ENCODE peak calls at places on chromosomes 3 and 15, in eight cellular contexts. I is sigmoid colon, L is fibroblast of mammary gland, Q is coronary artery, G is brain microvascular endothelial cell, T is breast epithelium, W is fibroblast of lung, U is NB4. O is an unnamed sample.
A peak's percentile ranks its signal among the peaks of the same experiment; 100 is the strongest.

GRCh38 chr15:37921527-37922385 is 12.7 kb upstream of the TMCO5A start:
- DNase-seq in I (no peak), L (peak; percentile 27), Q (no peak), G (peak; percentile 9), T (no peak), W (peak; percentile 30), U (no peak), O (no peak)

GRCh38 chr3:72586694-72587093 is 261.6 kb downstream of the SHQ1 start:
- DNase-seq in I (no peak), L (no peak), Q (no peak), G (no peak), T (no peak), W (no peak), U (no peak), O (no peak)

GRCh38 chr15:84079885-84080777 is 155.4 kb upstream of the GOLGA6L4 start:
- DNase-seq in I (peak; percentile 67), L (peak; percentile 5), Q (no peak), G (no peak), T (no peak), W (peak; percentile 36), U (no peak), O (peak; percentile 18)

GRCh38 chr3:10023587-10024310 is 2.5 kb upstream of the FANCD2 start:
- DNase-seq in I (no peak), L (peak; percentile 91), Q (no peak), G (peak; percentile 76), T (no peak), W (peak; percentile 91), U (peak; percentile 48), O (no peak)

GRCh38 chr15:91515188-91515754 is 338.2 kb upstream of the SLCO3A1 start:
- DNase-seq in I (peak; percentile 69), L (peak; percentile 91), Q (no peak), G (peak; percentile 72), T (no peak), W (peak; percentile 92), U (peak; percentile 66), O (no peak)

GRCh38 chr3:110984456-110985250 is 87.0 kb upstream of the NECTIN3 start:
- DNase-seq in I (no peak), L (no peak), Q (no peak), G (no peak), T (no peak), W (no peak), U (no peak), O (no peak)

GRCh38 chr3:54120657-54121403 is 1.5 kb upstream of the CACNA2D3 start:
- DNase-seq in I (peak; percentile 70), L (no peak), Q (no peak), G (no peak), T (no peak), W (peak; percentile 13), U (no peak), O (no peak)

GRCh38 chr15:27601239-27601942 is 497.7 kb downstream of the OCA2 start:
- DNase-seq in I (no peak), L (no peak), Q (no peak), G (no peak), T (peak; percentile 54), W (peak; percentile 41), U (no peak), O (no peak)

GRCh38 chr3:127135241-127136023 is 57.5 kb upstream of the PRR23E start:
- DNase-seq in I (no peak), L (peak; percentile 19), Q (peak; percentile 72), G (peak; percentile 22), T (no peak), W (peak; percentile 42), U (no peak), O (no peak)

GRCh38 chr3:169869484-169870304 is at the start of gene LRRC31:
- DNase-seq in I (no peak), L (no peak), Q (no peak), G (no peak), T (no peak), W (no peak), U (no peak), O (no peak)

GRCh38 chr3:155323063-155323666 is 29.7 kb upstream of the STRIT1 start:
- DNase-seq in I (no peak), L (peak; percentile 93), Q (no peak), G (peak; percentile 74), T (no peak), W (peak; percentile 62), U (peak; percentile 72), O (peak; percentile 13)

DNA sequence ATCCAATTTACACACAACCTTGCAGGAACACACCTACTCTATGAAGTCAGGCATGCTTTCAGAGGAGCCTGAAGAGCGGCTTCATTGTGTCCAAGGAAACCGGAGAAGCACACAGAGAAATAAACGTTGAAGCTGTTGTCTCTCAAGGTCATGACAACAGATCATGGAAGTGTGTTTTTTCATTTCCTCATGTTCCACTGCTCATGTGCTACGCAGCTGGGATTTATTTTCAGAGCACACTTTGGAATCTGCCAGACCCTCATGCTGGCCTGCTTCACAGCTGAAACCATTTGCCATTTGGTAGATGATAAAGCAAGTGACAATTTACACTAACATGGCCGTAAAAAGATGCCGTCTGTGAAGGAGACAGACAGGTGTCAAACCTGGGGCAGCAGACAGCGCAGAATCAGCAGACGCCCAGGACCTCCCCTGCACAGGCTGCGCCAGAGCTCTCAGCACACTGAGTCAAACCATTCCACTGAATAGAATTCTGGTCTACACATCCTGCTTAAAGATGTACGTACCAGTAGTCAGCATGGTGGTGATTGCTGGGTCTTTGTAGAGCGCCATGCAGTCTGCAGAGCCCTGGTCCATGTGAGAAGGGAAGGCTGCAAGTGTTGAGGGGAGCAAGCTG is 99.3 kb downstream of the ARNT2 start:
- DNase-seq in I (no peak), L (no peak), Q (no peak), G (no peak), T (no peak), W (no peak), U (no peak), O (no peak)
- TF ChIP-seq CTCF in I (no peak), L (no peak), Q (no peak), G (no peak), T (no peak), W (no peak), U (no peak), O (no peak)

GRCh38 chr3:193190387-193190786 is 50.6 kb upstream of the PLAAT1 start:
- DNase-seq in I (no peak), L (peak; percentile 36), Q (no peak), G (no peak), T (no peak), W (peak; percentile 25), U (peak; percentile 48), O (no peak)
- TF ChIP-seq CTCF in I (no peak), L (peak; percentile 43), Q (no peak), G (peak; percentile 52), T (no peak), W (peak; percentile 13), U (peak; percentile 32), O (peak; percentile 62)

GRCh38 chr15:73114064-73114463 is 61.8 kb downstream of the NEO1 start:
- DNase-seq in I (no peak), L (no peak), Q (no peak), G (no peak), T (no peak), W (no peak), U (no peak), O (no peak)

GRCh38 chr15:73105064-73105463 is 52.8 kb downstream of the NEO1 start:
- DNase-seq in I (no peak), L (no peak), Q (no peak), G (no peak), T (no peak), W (no peak), U (no peak), O (no peak)

GRCh38 chr15:73109751-73110150 is 57.5 kb downstream of the NEO1 start:
- DNase-seq in I (no peak), L (no peak), Q (no peak), G (no peak), T (no peak), W (no peak), U (no peak), O (no peak)

GRCh38 chr15:73110246-73110645 is 58.0 kb downstream of the NEO1 start:
- DNase-seq in I (no peak), L (no peak), Q (no peak), G (no peak), T (no peak), W (no peak), U (no peak), O (no peak)

DNA sequence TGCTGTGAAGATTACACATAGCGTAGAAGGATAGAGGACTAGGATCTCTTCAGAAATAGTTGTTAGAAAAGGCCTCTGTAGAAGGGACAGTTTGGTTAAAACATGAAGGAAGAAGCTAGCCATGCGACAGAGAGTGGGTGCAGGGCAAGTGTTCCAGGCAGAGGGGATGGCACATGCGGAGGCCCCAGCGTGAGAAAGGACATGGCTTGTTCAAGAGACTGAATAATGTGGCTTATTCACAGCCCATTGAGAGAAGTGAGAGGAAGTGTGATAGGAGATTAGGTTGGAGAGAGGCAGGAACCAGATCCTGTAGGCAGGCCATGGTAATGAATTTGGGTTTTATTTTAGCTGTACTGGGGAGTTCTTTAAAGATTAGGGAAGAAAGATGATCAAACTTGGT is 56.4 kb downstream of the NEO1 start:
- DNase-seq in I (no peak), L (no peak), Q (no peak), G (no peak), T (no peak), W (no peak), U (no peak), O (no peak)
- TF ChIP-seq CTCF in I (no peak), L (no peak), Q (no peak), G (no peak), T (no peak), W (no peak), U (no peak), O (no peak)

DNA sequence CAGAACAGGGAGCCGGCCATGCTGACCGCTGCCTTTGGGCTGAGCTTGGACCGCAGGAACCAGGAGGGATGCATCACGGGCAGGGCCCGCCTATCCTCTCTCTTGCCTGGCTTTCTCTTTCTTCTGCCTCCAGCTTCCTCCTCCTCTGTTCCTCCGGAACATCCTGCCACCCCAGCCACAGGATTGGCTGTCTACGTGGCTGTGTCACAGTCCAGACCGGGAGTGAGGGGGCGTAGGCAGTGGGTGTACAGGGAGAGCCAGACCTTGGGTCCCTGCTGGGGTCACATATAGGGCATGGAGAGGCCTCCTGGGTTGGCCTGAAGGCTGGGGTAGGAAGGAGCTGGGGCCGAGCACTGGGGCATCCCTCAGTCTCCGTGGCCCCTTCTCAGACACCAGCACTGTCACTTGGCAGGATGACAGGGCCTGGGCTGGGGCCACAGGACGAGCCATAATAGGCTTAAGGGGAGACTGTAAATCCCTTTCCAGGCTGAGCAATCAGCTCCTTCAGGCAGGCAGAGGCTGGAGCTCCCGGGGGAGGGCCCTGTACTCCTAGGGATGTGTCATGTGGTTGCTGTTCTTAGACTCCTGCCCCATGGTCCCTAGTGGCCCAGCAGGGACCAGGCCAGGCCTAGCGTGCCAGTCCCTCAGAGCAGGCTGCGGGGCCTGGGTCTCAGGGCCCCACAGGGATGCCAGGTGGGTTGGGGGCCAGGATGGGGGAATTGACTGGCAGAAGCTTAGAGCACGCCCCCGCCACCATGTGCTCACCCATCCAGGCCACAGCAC is 25.4 kb downstream of the LINGO1 start:
- DNase-seq in I (no peak), L (peak; percentile 64), Q (peak; percentile 85), G (peak; percentile 64), T (no peak), W (peak; percentile 31), U (peak; percentile 68), O (no peak)
- TF ChIP-seq CTCF in I (no peak), L (no peak), Q (no peak), G (no peak), T (no peak), W (no peak), U (no peak), O (no peak)

DNA sequence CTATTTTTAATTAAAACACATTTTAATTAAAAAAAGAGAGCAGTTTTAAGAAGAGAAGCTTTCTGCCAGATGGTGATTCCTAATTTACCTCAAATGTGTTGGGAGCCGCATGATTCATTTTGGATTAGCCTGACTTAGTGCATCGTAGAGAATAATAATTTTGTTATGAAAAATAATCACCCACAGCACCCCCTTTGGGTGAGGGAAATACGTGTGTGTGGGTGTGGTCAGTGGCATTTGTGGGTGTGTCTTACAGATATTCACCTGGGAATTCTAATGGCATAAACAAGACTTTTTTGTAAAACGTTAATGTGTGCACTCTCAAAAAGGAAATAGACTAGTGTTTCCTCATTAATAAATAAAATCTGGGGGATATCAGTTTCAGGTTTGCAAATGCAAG is 544.6 kb downstream of the MFSD1 start:
- DNase-seq in I (no peak), L (no peak), Q (no peak), G (no peak), T (no peak), W (no peak), U (no peak), O (no peak)
- TF ChIP-seq CTCF in I (no peak), L (no peak), Q (no peak), G (no peak), T (no peak), W (no peak), U (no peak), O (no peak)